ENCODE peak calls at places on chromosomes 11 and 22, in four cellular contexts. A is activated naive CD4-positive, alpha-beta T cell; S is GM04504; F is AG04449. U is an unnamed sample.

GRCh38 chr11:10770626-10771254 is 19.7 kb downstream of the CTR9 start:
- DNase-seq in S (peak), A (peak), F (no peak), U (no peak)

GRCh38 chr11:87097582-87097981 is 59.8 kb downstream of the TMEM135 start:
- DNase-seq in F (no peak), A (no peak), S (no peak), U (peak)

GRCh38 chr22:49404020-49404419 is 423.7 kb downstream of the BRD1 start:
- DNase-seq in F (no peak), S (no peak), A (no peak), U (no peak)

GRCh38 chr11:2360081-2360642 is 16.9 kb upstream of the CD81 start:
- DNase-seq in F (no peak), A (no peak), S (no peak), U (no peak)

GRCh38 chr22:46686221-46686872 is 51.7 kb downstream of the CERK start:
- DNase-seq in F (no peak), A (no peak), S (no peak), U (no peak)

GRCh38 chr11:76724162-76724768 is 53.7 kb upstream of the LRRC32 start:
- DNase-seq in F (no peak), A (no peak), S (no peak), U (no peak)

GRCh38 chr11:102375720-102376399 is 28.8 kb downstream of the BIRC2 start:
- DNase-seq in A (no peak), F (no peak), S (no peak), U (no peak)

GRCh38 chr11:128862421-128862820 is 4.7 kb downstream of the KCNJ1 start:
- DNase-seq in A (no peak), F (no peak), S (no peak), U (no peak)

GRCh38 chr11:128240546-128240945 is 346.8 kb downstream of the ETS1 start:
- DNase-seq in F (no peak), A (no peak), S (no peak), U (no peak)

GRCh38 chr11:122319842-122320555 is 204.0 kb upstream of the BLID start:
- DNase-seq in F (no peak), A (no peak), S (no peak), U (no peak)

GRCh38 chr11:64006468-64006867 is 20.2 kb downstream of the OTUB1 start:
- DNase-seq in S (no peak), A (no peak), F (no peak), U (no peak)

GRCh38 chr11:110951041-110951440 is 238.8 kb upstream of the ARHGAP20 start:
- DNase-seq in F (no peak), A (no peak), S (no peak), U (no peak)

GRCh38 chr22:47168900-47169800 is 406.7 kb downstream of the TBC1D22A start:
- DNase-seq in S (no peak), A (no peak), F (no peak), U (no peak)

GRCh38 chr11:44894217-44894617 is 56.5 kb downstream of the TP53I11 start:
- DNase-seq in F (no peak), A (peak), S (no peak), U (peak)

GRCh38 chr22:47380692-47381091 is 618.2 kb downstream of the TBC1D22A start:
- DNase-seq in A (no peak), S (no peak), F (no peak), U (no peak)

GRCh38 chr11:119297938-119298337 is 19.0 kb downstream of the MCAM start:
- DNase-seq in S (no peak), F (no peak), A (no peak), U (no peak)

GRCh38 chr11:118003021-118003423 is 16.8 kb downstream of the IL10RA start:
- DNase-seq in A (no peak), S (no peak), F (no peak), U (no peak)

GRCh38 chr11:23359297-23359696 is 499.0 kb upstream of the CCDC179 start:
- DNase-seq in F (peak), S (peak), A (no peak), U (peak)

GRCh38 chr22:42075277-42075676 is 1.2 kb downstream of the PHETA2 start:
- DNase-seq in S (no peak), F (no peak), A (no peak), U (no peak)

U was measured in AG04450.